ENCODE peak calls at places on chromosomes 16 and 17, in four cellular contexts. M is A549; X is CD4-positive, CD25-positive, alpha-beta regulatory T cell; L is mucosa of descending colon. B is an unnamed sample.
A peak's percentile ranks its signal among the peaks of the same experiment; 100 is the strongest.

GRCh38 chr16:60776311-60776710 is 1259.9 kb downstream of the CDH8 start:
- DNase-seq in M (no peak), X (no peak), L (no peak), B (no peak)

GRCh38 chr16:19291459-19291858 is 5.9 kb downstream of the CLEC19A start:
- DNase-seq in L (no peak), M (no peak), X (no peak), B (no peak)

GRCh38 chr16:4070936-4071335 is 45.3 kb downstream of the ADCY9 start:
- DNase-seq in L (no peak), M (no peak), X (no peak), B (no peak)

GRCh38 chr17:64412944-64413381 is 22.3 kb upstream of the PECAM1 start:
- DNase-seq in M (no peak), L (no peak), X (no peak), B (no peak)

GRCh38 chr16:67649494-67649931 is 4.6 kb downstream of the CARMIL2 start:
- DNase-seq in M (no peak), L (peak; percentile 57), X (no peak), B (no peak)

GRCh38 chr17:1905190-1905919 is 75.5 kb downstream of the RPA1 start:
- DNase-seq in L (peak; percentile 11), M (no peak), X (no peak), B (no peak)

GRCh38 chr17:46851029-46851741 is at the start of gene WNT9B:
- DNase-seq in M (peak; percentile 54), X (no peak), L (no peak), B (no peak)

GRCh38 chr17:8552582-8553320 is 77.8 kb downstream of the MYH10 start:
- DNase-seq in M (no peak), L (no peak), X (no peak), B (no peak)

GRCh38 chr16:66605177-66605999 is 884 bp downstream of the CMTM3 start:
- DNase-seq in M (peak; percentile 23), X (no peak), L (peak; percentile 67), B (no peak)

GRCh38 chr17:31494259-31495048 is 103.0 kb downstream of the RAB11FIP4 start:
- DNase-seq in X (peak; percentile 83), L (peak; percentile 58), M (no peak), B (no peak)

GRCh38 chr17:15398291-15398690 is 56.9 kb upstream of the TEKT3 start:
- DNase-seq in M (no peak), L (no peak), X (no peak), B (no peak)

GRCh38 chr17:17729620-17730249 is 48.5 kb downstream of the RAI1 start:
- DNase-seq in L (no peak), X (peak; percentile 58), M (peak; percentile 79), B (no peak)

GRCh38 chr17:11493947-11494346 is 104.3 kb upstream of the DNAH9 start:
- DNase-seq in M (no peak), L (no peak), X (no peak), B (no peak)

GRCh38 chr17:35774499-35774898 is 13.8 kb downstream of the C17orf50 start:
- DNase-seq in X (no peak), M (no peak), L (peak; percentile 79), B (no peak)

GRCh38 chr16:8850279-8850885 is 18.4 kb downstream of the CARHSP1 start:
- DNase-seq in L (no peak), M (no peak), X (no peak), B (no peak)

GRCh38 chr16:79269211-79269863 is 331.2 kb downstream of the MAF start:
- DNase-seq in X (peak; percentile 36), L (no peak), M (no peak), B (no peak)

GRCh38 chr17:68035131-68035522 is 408 bp upstream of the KPNA2 start:
- DNase-seq in M (peak; percentile 95), L (peak; percentile 96), X (no peak), B (no peak)

GRCh38 chr17:74089869-74090464 is 113.5 kb upstream of the RPL38 start:
- DNase-seq in X (no peak), M (peak; percentile 52), L (no peak), B (peak; percentile 77)

GRCh38 chr16:54538241-54538640 is 251.7 kb upstream of the IRX3 start:
- DNase-seq in L (no peak), X (no peak), M (no peak), B (no peak)

GRCh38 chr17:71071837-71072236 is 902.5 kb downstream of the KCNJ2 start:
- DNase-seq in L (peak; percentile 47), X (no peak), M (peak; percentile 83), B (no peak)

GRCh38 chr17:40822132-40822812 is at the start of gene KRT10:
- DNase-seq in X (no peak), L (no peak), M (no peak), B (no peak)

GRCh38 chr16:84732674-84733352 is 33.0 kb downstream of the USP10 start:
- DNase-seq in L (no peak), M (no peak), X (no peak), B (no peak)

GRCh38 chr17:34300652-34301390 is 15.3 kb downstream of the CCL11 start:
- DNase-seq in M (no peak), X (no peak), L (no peak), B (no peak)

GRCh38 chr16:15946257-15947044 is 3.0 kb upstream of the ABCC1 start:
- DNase-seq in X (no peak), L (no peak), M (peak; percentile 83), B (no peak)

GRCh38 chr17:27888072-27888471 is 5.1 kb downstream of the LYRM9 start:
- DNase-seq in L (no peak), X (no peak), M (no peak), B (no peak)

DNA sequence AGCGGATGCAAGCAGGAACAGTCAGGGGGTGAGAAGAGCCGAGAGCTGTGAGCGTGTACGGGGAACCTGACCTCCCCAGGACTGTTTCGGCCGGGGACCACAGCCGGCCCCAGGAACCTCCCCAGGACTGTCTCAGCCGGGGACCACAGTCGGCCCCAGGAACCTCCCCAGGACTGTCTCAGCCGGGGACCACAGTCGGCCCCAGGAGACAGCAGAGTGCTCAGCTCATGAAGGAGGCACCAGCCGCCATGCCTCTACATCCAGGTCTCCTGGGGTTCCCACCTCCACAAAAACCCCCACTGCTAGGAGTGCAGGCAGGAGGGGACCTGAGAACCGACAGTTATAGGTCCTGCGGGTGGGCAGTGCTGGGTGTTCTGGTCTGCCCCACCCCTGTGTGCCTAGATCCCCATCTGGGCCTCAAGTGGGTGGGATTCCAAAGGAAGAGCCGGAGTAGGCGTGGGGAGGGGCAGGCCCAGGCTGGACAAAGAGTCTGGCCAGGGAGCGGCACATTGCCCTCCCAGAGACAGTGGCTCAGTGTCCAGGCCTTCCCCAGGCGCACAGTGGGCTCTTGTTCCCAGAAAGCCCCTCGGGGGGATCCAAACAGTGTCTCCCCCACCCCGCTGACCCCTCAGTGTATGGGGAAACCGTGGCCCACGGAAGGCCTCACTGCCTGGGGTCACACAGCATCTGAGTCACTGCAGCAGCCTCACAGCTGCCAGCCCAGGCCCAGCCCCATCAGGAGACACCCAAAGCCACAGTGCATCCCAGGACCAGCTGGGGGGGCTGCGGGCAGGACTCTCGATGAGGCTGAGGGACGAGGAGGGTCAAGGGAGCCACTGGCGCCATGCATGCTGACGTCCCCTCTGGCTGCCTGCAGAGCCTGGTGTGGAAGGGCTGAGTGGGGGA is 4.3 kb downstream of the RHBDF1 start:
- DNase-seq in L (no peak), M (no peak), X (no peak), B (no peak)
- H3K4me1 ChIP-seq in L (peaks cover 24% of the 10 kb centered on the region), M (peaks cover 13% of the 10 kb centered on the region), X (peaks cover 5% of the 10 kb centered on the region), B (peaks cover 14% of the 10 kb centered on the region)

GRCh38 chr17:38586788-38587187 is 19.0 kb downstream of the SRCIN1 start:
- DNase-seq in L (no peak), X (no peak), M (no peak), B (no peak)

GRCh38 chr17:38585805-38586529 is 19.8 kb downstream of the SRCIN1 start:
- DNase-seq in M (no peak), L (no peak), X (no peak), B (no peak)

GRCh38 chr17:38588775-38589174 is 17.0 kb downstream of the SRCIN1 start:
- DNase-seq in X (no peak), M (no peak), L (no peak), B (no peak)

GRCh38 chr17:38587956-38588771 is 17.6 kb downstream of the SRCIN1 start:
- DNase-seq in M (no peak), L (no peak), X (no peak), B (no peak)

DNA sequence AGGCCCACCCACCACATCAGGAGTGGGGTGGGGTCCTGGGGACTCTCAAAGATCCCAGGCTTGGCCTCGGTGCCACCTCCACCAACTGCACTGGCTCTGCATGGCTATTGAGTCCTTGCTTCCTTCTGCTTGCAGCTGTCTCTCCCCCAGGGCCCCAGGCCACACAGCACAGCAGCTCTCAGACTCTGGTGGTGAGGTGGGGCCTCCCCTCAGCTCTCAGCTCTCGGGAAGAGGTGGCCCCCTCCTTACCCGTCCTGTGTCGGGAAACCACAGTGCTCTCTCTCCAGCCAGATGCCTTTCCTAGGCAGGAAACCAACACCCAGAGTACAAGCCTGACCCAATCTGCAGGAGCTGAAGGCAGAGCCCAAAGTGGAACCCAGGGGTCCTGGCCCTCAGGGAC is 18.6 kb downstream of the SRCIN1 start:
- DNase-seq in L (no peak), X (no peak), M (no peak), B (no peak)
- H3K4me1 ChIP-seq in L (peaks cover 9% of the 10 kb centered on the region), X (peaks cover 23% of the 10 kb centered on the region), M (peaks cover 28% of the 10 kb centered on the region), B (peaks cover 13% of the 10 kb centered on the region)

DNA sequence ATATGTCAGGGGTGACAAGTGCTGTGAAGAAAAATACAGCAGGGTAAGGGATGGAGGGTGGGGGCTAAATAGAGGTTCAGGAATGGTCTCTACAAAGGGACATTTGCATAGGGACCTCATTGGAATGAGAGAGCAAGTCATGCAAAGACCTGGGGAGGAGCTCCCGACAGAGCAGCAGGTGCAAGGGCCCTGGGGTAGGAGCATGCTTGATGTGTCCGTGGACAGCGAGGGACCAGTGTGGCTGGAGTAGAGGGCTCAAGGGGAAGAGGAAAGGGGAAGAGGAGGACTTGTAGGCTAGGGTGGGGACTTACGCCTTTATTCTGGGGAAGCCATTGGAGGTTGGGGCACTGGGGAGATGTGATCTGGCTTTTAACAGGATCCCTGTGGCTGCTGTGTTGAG is 5.7 kb downstream of the STARD3 start:
- DNase-seq in L (no peak), X (no peak), M (no peak), B (no peak)
- H3K4me1 ChIP-seq in L (peaks cover 18% of the 10 kb centered on the region), X (peaks cover 39% of the 10 kb centered on the region), M (peaks cover 26% of the 10 kb centered on the region), B (peaks cover 6% of the 10 kb centered on the region)

GRCh38 chr17:45128331-45128730 is 4.0 kb downstream of the PLCD3 start:
- DNase-seq in L (no peak), M (no peak), X (no peak), B (no peak)

GRCh38 chr17:45129940-45130639 is 2.2 kb downstream of the PLCD3 start:
- DNase-seq in M (no peak), L (peak; percentile 88), X (no peak), B (no peak)

GRCh38 chr17:45130640-45131293 is 1.5 kb downstream of the PLCD3 start:
- DNase-seq in M (no peak), X (no peak), L (peak; percentile 42), B (no peak)

GRCh38 chr17:45128989-45129388 is 3.3 kb downstream of the PLCD3 start:
- DNase-seq in L (no peak), M (no peak), X (no peak), B (no peak)

DNA sequence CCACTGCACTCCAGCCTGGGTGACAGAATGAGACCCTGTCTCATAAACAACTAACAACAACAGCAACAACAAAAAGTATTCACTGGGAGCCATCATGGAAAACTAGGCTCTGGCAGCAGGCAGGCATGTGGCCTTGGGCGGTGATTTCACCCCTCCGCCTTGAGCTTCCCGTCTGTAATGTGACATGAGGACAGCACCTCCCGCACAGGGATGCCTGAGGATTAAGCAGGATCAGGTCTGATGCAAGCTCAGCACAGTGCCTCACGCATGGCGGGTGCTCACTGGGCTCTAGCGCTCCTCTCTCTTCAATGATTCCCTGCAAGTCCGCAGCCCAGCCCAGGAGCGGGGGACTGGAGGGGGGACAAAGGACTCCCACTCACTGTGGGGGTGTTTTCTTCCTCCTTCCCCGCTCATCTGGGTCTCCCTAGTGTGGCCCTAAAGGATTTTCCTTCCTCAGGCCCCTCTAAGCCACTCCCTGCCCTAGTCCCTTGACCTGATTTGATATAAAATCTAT is 2.8 kb downstream of the PLCD3 start:
- DNase-seq in M (no peak), X (no peak), L (no peak), B (no peak)
- H3K4me1 ChIP-seq in M (peaks cover 66% of the 10 kb centered on the region), X (peaks cover 11% of the 10 kb centered on the region), L (peaks cover 49% of the 10 kb centered on the region), B (peaks cover 4% of the 10 kb centered on the region)

B was measured in iPS DF 6.9.